ENCODE peak calls at places on chromosome 14, in six cellular contexts. X is suprapubic skin, P is tibial nerve, W is adrenal gland, O is heart left ventricle, Y is body of pancreas. M is an unnamed sample. For H3K36me3, the result is how much of the 10 kb centered on the place peaks cover.

GRCh38 chr14:102249041-102249440 is 55.9 kb downstream of the MOK start:
- DNase-seq in X (peak), P (no peak), W (no peak), O (no peak), Y (no peak), M (no peak)

GRCh38 chr14:29926701-29927595 is 699 bp downstream of the PRKD1 start:
- DNase-seq in X (peak), P (peak), W (peak), O (peak), Y (peak), M (peak)

GRCh38 chr14:103507751-103508150 is 14.9 kb downstream of the CKB start:
- DNase-seq in X (no peak), P (no peak), W (no peak), O (no peak), Y (no peak), M (peak)

GRCh38 chr14:104181761-104182530 is 43.6 kb downstream of the KIF26A start:
- DNase-seq in X (no peak), P (no peak), W (no peak), O (no peak), Y (no peak), M (no peak)

GRCh38 chr14:33794791-33795300 is 156.0 kb downstream of the EGLN3 start:
- DNase-seq in X (no peak), P (no peak), W (no peak), O (no peak), Y (no peak), M (no peak)

GRCh38 chr14:74147571-74147970 is 62.8 kb downstream of the LIN52 start:
- DNase-seq in X (no peak), P (no peak), W (no peak), O (no peak), Y (no peak), M (no peak)

GRCh38 chr14:65222434-65222833 is 120.1 kb upstream of the MAX start:
- DNase-seq in X (peak), P (no peak), W (peak), O (peak), Y (peak), M (no peak)

GRCh38 chr14:58750321-58751269 is 112.8 kb downstream of the DACT1 start:
- DNase-seq in X (no peak), P (no peak), W (no peak), O (no peak), Y (no peak), M (no peak)

GRCh38 chr14:60722836-60723217 is 1.3 kb downstream of the SIX4 start:
- DNase-seq in X (no peak), P (no peak), W (peak), O (no peak), Y (peak), M (no peak)

GRCh38 chr14:99512110-99512449 is 30.9 kb downstream of the CCNK start:
- DNase-seq in X (no peak), P (no peak), W (no peak), O (no peak), Y (no peak), M (no peak)

GRCh38 chr14:68789798-68790655 is 2.8 kb downstream of the ZFP36L1 start:
- DNase-seq in X (no peak), P (no peak), W (peak), O (peak), Y (peak), M (peak)

GRCh38 chr14:68792830-68793733 is at the start of gene ZFP36L1:
- DNase-seq in X (peak), P (peak), W (peak), O (peak), Y (peak), M (peak)

GRCh38 chr14:68790656-68791077 is 2.2 kb downstream of the ZFP36L1 start:
- DNase-seq in X (no peak), P (no peak), W (no peak), O (peak), Y (no peak), M (no peak)

GRCh38 chr14:68792022-68792829 is 641 bp downstream of the ZFP36L1 start:
- DNase-seq in X (no peak), P (no peak), W (peak), O (peak), Y (peak), M (peak)

GRCh38 chr14:68791078-68791983 is 1.5 kb downstream of the ZFP36L1 start:
- DNase-seq in X (no peak), P (no peak), W (peak), O (peak), Y (no peak), M (no peak)
- H3K36me3 ChIP-seq in X (under half), P (under half), W (under half), O (under half), Y (under half), M (under half)

GRCh38 chr14:23078692-23079116 is 16.2 kb downstream of the ACIN1 start:
- DNase-seq in X (peak), P (peak), W (peak), O (peak), Y (no peak), M (peak)
- TF ChIP-seq POLR2A in X (no peak), P (no peak), W (no peak), O (no peak), Y (no peak), M (no peak)

GRCh38 chr14:32134448-32135070 is 57.5 kb downstream of the ARHGAP5 start:
- DNase-seq in X (no peak), P (no peak), W (no peak), O (no peak), Y (no peak), M (no peak)

GRCh38 chr14:32137313-32137712 is 60.2 kb downstream of the ARHGAP5 start:
- DNase-seq in X (no peak), P (no peak), W (no peak), O (no peak), Y (no peak), M (no peak)

GRCh38 chr14:32137883-32138282 is 60.8 kb downstream of the ARHGAP5 start:
- DNase-seq in X (no peak), P (no peak), W (no peak), O (no peak), Y (no peak), M (no peak)

GRCh38 chr14:32136027-32136825 is 59.1 kb downstream of the ARHGAP5 start:
- DNase-seq in X (no peak), P (no peak), W (no peak), O (no peak), Y (no peak), M (no peak)
- H3K36me3 ChIP-seq in X (under half), P (half or more), W (under half), O (under half), Y (under half), M (under half)

DNA sequence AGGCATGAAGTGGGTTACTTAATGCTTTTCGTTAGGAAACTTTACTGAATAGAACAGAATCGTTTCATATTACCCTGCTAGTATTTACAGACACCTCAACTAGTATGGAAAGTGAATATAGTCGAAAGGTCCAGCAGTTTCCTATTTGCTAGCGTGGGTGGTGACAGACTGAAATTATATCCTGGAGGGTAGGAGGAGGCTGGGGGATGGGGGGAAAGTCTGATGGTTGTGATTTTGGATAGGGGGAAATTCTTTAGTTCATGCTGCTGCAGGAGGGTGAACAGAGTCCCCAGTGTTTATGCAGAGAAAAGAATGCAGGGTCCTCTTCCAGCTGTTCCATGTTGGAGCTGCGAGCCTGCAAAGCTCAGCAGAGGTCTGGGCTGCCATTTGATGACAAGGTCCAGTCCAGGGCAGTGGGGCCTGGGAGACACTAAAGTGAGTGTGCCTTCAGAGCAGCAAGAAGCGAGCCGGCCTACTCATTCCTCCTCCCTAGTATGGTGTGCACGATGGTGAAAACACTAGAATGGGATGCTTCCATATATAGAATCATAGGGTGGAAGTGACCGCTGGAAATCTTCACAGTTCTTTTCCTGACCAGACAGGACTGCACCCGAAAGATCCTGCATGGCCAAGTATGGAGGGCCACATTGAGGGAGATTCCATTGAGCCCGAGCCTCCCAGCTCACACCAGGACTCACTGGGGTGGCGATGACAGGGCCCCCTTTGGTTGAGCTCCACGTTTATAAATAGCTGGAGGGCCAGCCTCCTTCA is 2.1 kb downstream of the SAMD4A start:
- DNase-seq in X (peak), P (no peak), W (peak), O (peak), Y (no peak), M (peak)
- TF ChIP-seq POLR2A in X (no peak), P (no peak), W (no peak), O (peak), Y (no peak), M (peak)

M was measured in sigmoid colon.